ENCODE peak calls at places on chromosomes 4 and X, in four cellular contexts. One of them, this sample, is unnamed.

GRCh38 chr4:39341075-39341725 is 25.0 kb downstream of the RFC1 start:
- DNase-seq in lower leg skin: no peak
- DNase-seq in kidney epithelial cell: no peak
- DNase-seq in testis: no peak
- DNase-seq in this sample: no peak

GRCh38 chrX:40868868-40869267 is 133.5 kb upstream of the MED14 start:
- DNase-seq in testis: no peak
- DNase-seq in lower leg skin: no peak
- DNase-seq in kidney epithelial cell: no peak
- DNase-seq in this sample: no peak

GRCh38 chr4:127120706-127121105 is 512.1 kb upstream of the INTU start:
- DNase-seq in testis: no peak
- DNase-seq in kidney epithelial cell: no peak
- DNase-seq in lower leg skin: no peak
- DNase-seq in this sample: no peak

GRCh38 chrX:129823115-129823514 is 20.6 kb downstream of the ZDHHC9 start:
- DNase-seq in kidney epithelial cell: no peak
- DNase-seq in lower leg skin: no peak
- DNase-seq in testis: peak; percentile 37
- DNase-seq in this sample: peak; percentile 66

GRCh38 chr4:39014028-39014427 is 18.2 kb downstream of the TMEM156 start:
- DNase-seq in kidney epithelial cell: no peak
- DNase-seq in lower leg skin: no peak
- DNase-seq in testis: no peak
- DNase-seq in this sample: no peak

GRCh38 chrX:7926914-7927258 is 327 bp downstream of the PNPLA4 start:
- DNase-seq in kidney epithelial cell: no peak
- DNase-seq in testis: no peak
- DNase-seq in lower leg skin: no peak
- DNase-seq in this sample: no peak

GRCh38 chr4:24664956-24665355 is 80.6 kb upstream of the DHX15 start:
- DNase-seq in testis: no peak
- DNase-seq in kidney epithelial cell: no peak
- DNase-seq in lower leg skin: peak; percentile 8
- DNase-seq in this sample: no peak

GRCh38 chrX:78747471-78747870 is at the start of gene LPAR4:
- DNase-seq in testis: peak; percentile 13
- DNase-seq in kidney epithelial cell: peak; percentile 16
- DNase-seq in lower leg skin: no peak
- DNase-seq in this sample: no peak

GRCh38 chr4:119540249-119540648 is 88.4 kb downstream of the PDE5A start:
- DNase-seq in kidney epithelial cell: no peak
- DNase-seq in lower leg skin: no peak
- DNase-seq in testis: no peak
- DNase-seq in this sample: no peak

DNA sequence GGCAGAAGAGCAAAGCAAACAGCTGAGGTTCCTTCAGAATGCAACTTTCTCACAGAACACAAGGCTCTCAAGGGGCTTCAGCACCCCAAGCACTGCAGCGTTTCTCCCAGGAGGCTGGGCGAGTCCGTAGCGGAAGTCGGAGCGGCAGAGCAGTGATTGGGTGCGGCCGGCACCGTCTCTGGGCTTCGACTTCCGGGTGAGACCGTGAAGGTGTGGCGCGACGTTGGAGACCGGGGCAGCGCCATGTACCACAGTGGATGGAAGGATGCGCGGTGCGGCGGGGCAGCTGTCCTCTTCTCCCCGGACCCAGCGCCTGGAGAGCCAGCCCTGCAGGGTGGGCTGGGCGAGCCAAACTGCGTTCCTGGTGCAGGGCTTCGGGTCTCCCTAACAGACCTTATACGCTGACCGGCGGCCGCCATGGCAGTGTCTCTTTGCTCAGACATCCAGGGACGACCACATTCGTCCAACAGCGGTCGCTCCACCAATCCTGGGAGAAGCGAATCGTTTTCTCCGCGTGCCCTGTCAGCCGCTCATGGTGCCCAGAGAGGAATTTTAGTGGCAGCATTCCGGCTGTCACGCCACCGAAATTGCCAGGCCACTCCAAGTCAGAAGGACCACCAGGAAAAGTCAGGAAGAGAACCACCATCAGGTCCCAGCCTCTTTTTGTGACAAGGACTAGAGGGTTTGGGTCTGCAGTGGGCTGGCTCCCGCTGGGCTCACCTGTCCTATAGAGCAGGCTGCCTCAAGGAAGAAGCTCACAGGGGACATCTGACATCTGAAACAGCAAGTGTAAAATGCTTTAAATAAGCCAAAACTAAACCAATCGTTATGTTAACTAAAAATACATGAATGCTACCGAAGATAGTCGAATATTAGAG is 20.5 kb downstream of the TRIM61 start:
- DNase-seq in kidney epithelial cell: peak; percentile 45
- DNase-seq in lower leg skin: peak; percentile 90
- DNase-seq in testis: peak; percentile 92
- DNase-seq in this sample: no peak
- H3K4me3 ChIP-seq in kidney epithelial cell: peak overlapping the region; percentile 59
- H3K4me3 ChIP-seq in lower leg skin: peak overlapping the region; percentile 40
- H3K4me3 ChIP-seq in testis: peak overlapping the region; percentile 72
- H3K4me3 ChIP-seq in this sample: no peak overlapping the region

DNA sequence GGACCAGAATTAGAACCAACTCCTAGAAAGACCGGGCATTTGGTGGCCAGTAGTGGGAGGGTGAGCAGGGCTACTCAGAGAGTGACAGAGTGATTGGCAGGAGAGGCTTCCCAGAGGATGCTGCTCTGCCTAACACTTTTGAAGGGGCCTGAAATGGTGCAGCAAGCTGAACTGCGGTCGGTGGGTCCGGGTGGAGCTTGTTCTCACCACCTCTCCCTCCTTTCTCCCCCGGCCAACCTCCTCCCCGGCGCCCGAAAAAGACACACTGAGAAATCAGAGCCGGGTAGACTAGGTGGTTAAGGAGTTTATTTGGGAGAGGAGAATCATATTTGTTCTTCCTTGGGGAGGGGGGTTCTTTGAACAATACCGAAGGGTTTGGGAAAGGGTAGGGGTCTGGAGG is 1.4 kb upstream of the PRICKLE3 start:
- DNase-seq in lower leg skin: no peak
- DNase-seq in kidney epithelial cell: no peak
- DNase-seq in testis: no peak
- DNase-seq in this sample: no peak
- H3K4me3 ChIP-seq in lower leg skin: no peak overlapping the region
- H3K4me3 ChIP-seq in kidney epithelial cell: no peak overlapping the region
- H3K4me3 ChIP-seq in testis: no peak overlapping the region
- H3K4me3 ChIP-seq in this sample: no peak overlapping the region

GRCh38 chrX:44157293-44157692 is 184.1 kb upstream of the NDP start:
- DNase-seq in kidney epithelial cell: no peak
- DNase-seq in lower leg skin: no peak
- DNase-seq in testis: no peak
- DNase-seq in this sample: no peak

GRCh38 chrX:44157858-44158257 is 184.7 kb upstream of the NDP start:
- DNase-seq in kidney epithelial cell: no peak
- DNase-seq in testis: no peak
- DNase-seq in lower leg skin: no peak
- DNase-seq in this sample: no peak

DNA sequence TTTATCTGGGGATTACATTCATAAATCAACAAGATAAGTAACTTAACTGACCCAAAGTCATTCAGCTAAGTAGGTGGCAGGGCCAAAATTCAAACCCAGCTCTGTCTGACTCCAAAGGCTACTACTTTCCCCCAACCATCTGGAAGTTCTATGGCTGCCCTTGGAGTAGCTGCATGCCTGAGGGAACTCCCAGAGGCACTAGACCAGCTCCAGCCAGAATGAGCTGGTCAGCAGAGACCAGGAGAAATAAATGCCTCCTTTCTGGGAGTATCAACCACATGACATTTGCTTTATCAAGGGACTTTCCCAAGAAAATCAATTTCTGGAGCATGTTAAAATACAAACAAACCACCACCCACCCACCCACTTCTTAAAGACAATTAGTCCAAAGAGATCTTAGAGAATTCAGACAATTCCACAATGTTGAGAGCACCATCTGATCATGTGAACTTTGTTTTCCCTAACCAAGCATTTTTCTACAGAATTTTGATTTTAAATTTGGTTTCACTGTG is 180.5 kb downstream of the EFHC2 start:
- DNase-seq in kidney epithelial cell: no peak
- DNase-seq in lower leg skin: no peak
- DNase-seq in testis: no peak
- DNase-seq in this sample: no peak
- H3K4me3 ChIP-seq in kidney epithelial cell: no peak overlapping the region
- H3K4me3 ChIP-seq in lower leg skin: no peak overlapping the region
- H3K4me3 ChIP-seq in testis: no peak overlapping the region
- H3K4me3 ChIP-seq in this sample: no peak overlapping the region

GRCh38 chr4:7472443-7473013 is 37.8 kb upstream of the PSAPL1 start:
- DNase-seq in kidney epithelial cell: no peak
- DNase-seq in lower leg skin: no peak
- DNase-seq in testis: no peak
- DNase-seq in this sample: no peak
- H3K4me3 ChIP-seq in kidney epithelial cell: no peak overlapping the region
- H3K4me3 ChIP-seq in lower leg skin: no peak overlapping the region
- H3K4me3 ChIP-seq in testis: no peak overlapping the region
- H3K4me3 ChIP-seq in this sample: no peak overlapping the region

DNA sequence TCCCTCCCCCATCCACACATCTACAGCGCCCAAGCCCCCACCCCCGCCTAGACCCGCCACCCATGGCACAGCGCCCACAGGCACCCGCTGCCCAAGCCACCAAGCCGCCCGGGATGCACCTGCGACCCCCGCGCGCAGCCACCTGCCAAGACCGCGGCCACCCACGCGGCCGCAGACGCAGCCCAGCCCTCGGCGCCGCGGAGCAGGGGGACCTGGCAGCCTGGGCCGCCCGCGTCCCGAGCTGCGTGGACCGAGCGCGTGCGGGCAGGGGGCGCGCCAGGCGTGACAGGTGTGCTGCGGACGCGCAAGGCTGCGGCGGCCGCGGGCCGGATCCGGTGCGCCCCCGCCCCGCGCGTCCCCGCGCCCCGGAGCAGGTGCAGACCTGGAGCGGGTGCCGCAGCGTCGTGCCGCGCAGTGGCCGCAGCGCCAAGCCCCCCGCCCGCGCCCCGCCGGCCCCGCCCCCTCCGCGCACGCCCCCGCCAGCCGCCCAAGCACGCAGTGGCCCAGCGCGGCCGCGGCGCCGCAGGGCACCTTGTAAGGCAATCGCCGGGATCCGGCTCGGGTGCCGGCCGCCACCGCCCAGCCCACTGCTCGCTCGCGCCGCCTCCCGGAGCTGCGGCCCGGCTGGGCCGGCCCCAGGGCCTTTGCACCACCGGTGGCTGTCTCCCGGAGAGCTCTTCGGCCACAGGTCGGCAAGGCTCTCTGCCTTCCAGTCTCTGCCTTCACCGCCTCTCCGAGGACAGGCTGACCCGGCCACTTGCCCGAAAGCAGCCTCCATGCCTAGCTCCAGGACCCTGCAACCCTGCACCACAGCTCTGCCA is at the start of gene PNCK:
- DNase-seq in lower leg skin: peak; percentile 54
- DNase-seq in testis: no peak
- DNase-seq in kidney epithelial cell: no peak
- DNase-seq in this sample: no peak
- H3K4me3 ChIP-seq in lower leg skin: no peak within 1 kb of the TSS
- H3K4me3 ChIP-seq in testis: no peak within 1 kb of the TSS
- H3K4me3 ChIP-seq in kidney epithelial cell: no peak within 1 kb of the TSS
- H3K4me3 ChIP-seq in this sample: no peak within 1 kb of the TSS

GRCh38 chrX:71068052-71068918 is at the start of gene SNX12:
- DNase-seq in lower leg skin: peak; percentile 97
- DNase-seq in testis: peak; percentile 93
- DNase-seq in kidney epithelial cell: peak; percentile 70
- DNase-seq in this sample: peak; percentile 94
- H3K4me3 ChIP-seq in lower leg skin: peak within 1 kb of the TSS; percentile 56
- H3K4me3 ChIP-seq in testis: peak within 1 kb of the TSS; percentile 80
- H3K4me3 ChIP-seq in kidney epithelial cell: peak within 1 kb of the TSS; percentile 73
- H3K4me3 ChIP-seq in this sample: peak within 1 kb of the TSS; percentile 65

GRCh38 chrX:153870791-153871360 is 15.1 kb downstream of the L1CAM start:
- DNase-seq in testis: no peak
- DNase-seq in kidney epithelial cell: no peak
- DNase-seq in lower leg skin: no peak
- DNase-seq in this sample: no peak
- H3K4me3 ChIP-seq in testis: no peak overlapping the region
- H3K4me3 ChIP-seq in kidney epithelial cell: no peak overlapping the region
- H3K4me3 ChIP-seq in lower leg skin: no peak overlapping the region
- H3K4me3 ChIP-seq in this sample: no peak overlapping the region